ENCODE peak calls at places on chromosomes 3 and 15, in six cellular contexts. S is K562, M is A549, Q is GM12878, R is upper lobe of left lung, C is HepG2. V is an unnamed sample. For H3K4me1, the result is how much of the 10 kb centered on the place peaks cover.

GRCh38 chr15:74391604-74392401 is 24.4 kb upstream of the CYP11A1 start:
- ATAC-seq in R (no peak), S (no peak), C (no peak), M (no peak), Q (no peak), V (no peak)

GRCh38 chr3:193190387-193190786 is 50.6 kb upstream of the PLAAT1 start:
- ATAC-seq in R (peak), C (peak), S (peak), M (peak), Q (peak), V (no peak)

GRCh38 chr15:71011503-71012155 is 103.6 kb upstream of the THSD4 start:
- ATAC-seq in C (no peak), M (peak), S (no peak), R (peak), Q (peak), V (no peak)

GRCh38 chr15:60419752-60420151 is 22.0 kb upstream of the ANXA2 start:
- ATAC-seq in Q (no peak), M (no peak), R (peak), S (no peak), C (no peak), V (no peak)

GRCh38 chr15:52789601-52790165 is 453 bp downstream of the ONECUT1 start:
- ATAC-seq in Q (peak), R (no peak), C (peak), M (peak), S (no peak), V (no peak)

GRCh38 chr3:65907232-65908130 is 131.2 kb downstream of the MAGI1 start:
- ATAC-seq in C (no peak), M (no peak), S (no peak), R (no peak), Q (no peak), V (no peak)

GRCh38 chr3:127312818-127313217 is 25.0 kb upstream of the PRR20G start:
- ATAC-seq in M (no peak), Q (no peak), S (no peak), R (no peak), C (no peak), V (no peak)

GRCh38 chr3:138103466-138103865 is 11.9 kb downstream of the DZIP1L start:
- ATAC-seq in M (no peak), C (no peak), Q (no peak), S (no peak), R (no peak), V (no peak)

GRCh38 chr3:155675094-155675493 is 69.8 kb downstream of the PLCH1 start:
- ATAC-seq in Q (no peak), M (no peak), C (no peak), R (no peak), S (no peak), V (no peak)

GRCh38 chr3:19029837-19030835 is 118.2 kb upstream of the KCNH8 start:
- ATAC-seq in Q (no peak), C (no peak), R (no peak), S (no peak), M (no peak), V (no peak)

GRCh38 chr3:153099131-153099530 is 62.9 kb upstream of the RAP2B start:
- ATAC-seq in R (no peak), Q (no peak), M (no peak), C (no peak), S (no peak), V (no peak)

GRCh38 chr3:156535798-156536197 is 19.1 kb downstream of the SSR3 start:
- ATAC-seq in C (peak), M (peak), Q (no peak), S (peak), R (no peak), V (no peak)

GRCh38 chr3:136929984-136930671 is 27.7 kb upstream of the IL20RB start:
- ATAC-seq in R (peak), Q (no peak), C (no peak), M (peak), S (no peak), V (peak)

DNA sequence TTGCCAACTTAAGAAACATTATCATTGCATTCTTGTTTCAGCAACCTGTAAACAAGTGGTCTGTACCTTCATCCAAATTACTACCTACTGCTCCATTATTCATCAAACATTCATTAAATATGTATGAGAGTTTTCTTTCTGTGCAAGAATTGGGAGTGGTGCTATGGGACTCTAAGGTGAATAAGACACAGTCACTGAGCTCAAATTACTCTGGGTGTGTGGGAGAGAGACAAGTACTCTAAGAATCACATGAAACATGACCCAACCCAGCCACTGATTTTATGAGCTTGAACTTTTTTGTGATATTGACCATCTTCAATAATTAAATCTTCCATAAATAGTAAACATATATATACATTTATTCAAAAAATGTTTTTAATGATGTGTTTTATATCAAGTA is 227.2 kb upstream of the TP63 start:
- ATAC-seq in M (no peak), S (no peak), Q (no peak), C (no peak), R (no peak), V (no peak)
- TF ChIP-seq EP300 in M (no peak), S (no peak), Q (no peak), C (no peak), R (no peak), V (no peak)

GRCh38 chr3:45559560-45560118 is 34.9 kb upstream of the LIMD1 start:
- ATAC-seq in M (no peak), Q (no peak), C (no peak), R (peak), S (no peak), V (peak)
- H3K4me1 ChIP-seq in M (under half), Q (under half), C (under half), R (under half), S (under half), V (under half)

DNA sequence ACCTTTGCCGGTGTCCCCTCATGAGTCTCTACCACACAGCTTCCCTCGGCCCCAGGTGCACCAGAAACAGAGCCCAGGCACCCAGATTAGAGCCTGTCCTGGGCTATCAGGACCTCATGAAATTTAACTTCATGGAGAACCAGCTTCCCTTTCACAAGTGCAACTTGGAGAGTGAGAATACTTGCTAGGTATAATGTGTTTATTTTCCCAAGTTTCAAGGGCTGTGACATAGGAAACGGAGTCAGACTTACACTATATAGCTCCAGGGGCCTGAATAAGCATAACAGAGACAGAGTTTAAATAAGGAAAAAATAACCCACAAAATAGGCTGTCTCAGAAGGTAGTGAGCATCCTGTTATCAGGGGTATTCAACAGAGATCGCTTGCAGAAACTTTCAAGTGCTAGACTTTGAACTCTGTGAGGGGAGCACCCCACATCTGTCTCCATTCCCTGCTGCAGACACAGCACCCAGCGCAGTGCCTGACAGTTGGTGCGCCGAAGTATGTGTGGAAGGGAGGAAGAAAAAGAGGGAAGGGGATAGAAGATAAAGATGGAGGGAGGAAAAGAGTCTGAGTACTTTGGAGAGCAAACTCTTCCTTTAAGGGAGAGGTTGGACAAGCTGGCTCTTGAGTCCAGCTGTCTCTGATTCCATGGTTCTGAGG is 85.0 kb downstream of the CPN2 start:
- ATAC-seq in Q (no peak), R (no peak), C (no peak), S (no peak), M (no peak), V (no peak)
- H3K4me3 ChIP-seq in Q (no peak), R (no peak), C (no peak), S (no peak), M (no peak), V (no peak)

GRCh38 chr15:63389902-63390301 is 8.3 kb upstream of the CA12 start:
- ATAC-seq in S (peak), R (no peak), C (no peak), M (no peak), Q (no peak), V (no peak)
- TF ChIP-seq EP300 in S (no peak), R (no peak), C (no peak), M (no peak), Q (no peak), V (no peak)

GRCh38 chr3:63969866-63970265 is 53.4 kb downstream of the PSMD6 start:
- ATAC-seq in R (no peak), S (peak), C (no peak), Q (no peak), M (no peak), V (no peak)
- H3K4me1 ChIP-seq in R (half or more), S (under half), C (half or more), Q (under half), M (under half), V (half or more)

GRCh38 chr3:53941945-53942344 is 50.3 kb upstream of the SELENOK start:
- ATAC-seq in M (no peak), C (no peak), S (no peak), Q (no peak), R (no peak), V (no peak)
- H3K4me3 ChIP-seq in M (no peak), C (no peak), S (no peak), Q (no peak), R (no peak), V (no peak)

DNA sequence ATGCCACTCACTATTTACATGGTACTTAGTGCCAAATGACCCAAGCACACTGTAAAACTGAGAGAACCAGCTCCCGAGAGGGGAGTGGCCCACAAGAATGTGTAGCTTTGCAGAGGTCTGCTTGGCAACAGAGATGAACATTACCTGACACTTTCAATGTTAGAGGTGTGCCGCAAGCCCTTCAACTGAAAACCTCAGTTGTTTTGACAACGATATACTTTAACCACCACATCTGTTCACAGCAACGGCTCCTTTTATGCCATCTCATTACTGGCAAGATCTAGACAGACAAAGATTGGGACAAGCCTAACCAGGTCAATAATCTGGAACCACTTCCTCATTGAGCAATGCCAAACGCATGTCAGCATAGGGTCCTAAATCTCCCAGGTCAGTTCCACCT is 23.7 kb downstream of the NEK10 start:
- ATAC-seq in M (no peak), Q (peak), R (peak), C (no peak), S (no peak), V (no peak)
- TF ChIP-seq EP300 in M (no peak), Q (peak), R (no peak), C (no peak), S (no peak), V (no peak)

GRCh38 chr3:8506611-8507061 is 5.0 kb downstream of the LMCD1 start:
- ATAC-seq in S (no peak), Q (no peak), R (no peak), C (no peak), M (no peak), V (no peak)
- H3K4me1 ChIP-seq in S (under half), Q (under half), R (half or more), C (half or more), M (half or more), V (under half)

DNA sequence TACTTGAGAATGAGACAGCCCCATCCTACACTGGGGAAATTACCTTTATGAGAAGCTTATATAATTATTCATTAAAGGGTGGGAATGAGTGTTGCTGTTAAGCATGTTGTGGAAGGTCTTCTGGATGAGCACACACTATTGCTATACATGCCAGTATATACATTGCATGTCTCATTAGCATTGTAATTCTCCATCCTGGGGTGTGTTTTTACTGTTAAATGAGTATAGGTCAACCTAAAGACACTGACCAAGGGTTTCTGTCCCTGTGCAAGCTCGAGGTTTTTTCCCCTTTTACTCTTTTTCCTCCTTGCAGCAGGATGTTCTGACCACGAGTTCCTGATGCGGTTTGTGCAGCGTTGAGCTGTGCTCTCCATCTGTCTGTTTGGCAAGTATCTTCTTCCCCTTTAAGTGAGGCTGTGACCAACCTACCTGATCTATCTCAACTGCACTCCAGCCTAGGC is 7.2 kb upstream of the IVD start:
- ATAC-seq in M (no peak), S (no peak), C (no peak), Q (peak), R (peak), V (no peak)
- H3K4me3 ChIP-seq in M (no peak), S (no peak), C (no peak), Q (peak), R (no peak), V (no peak)

GRCh38 chr3:34212671-34213070 is 414.2 kb downstream of the PDCD6IP start:
- ATAC-seq in S (no peak), Q (no peak), C (no peak), R (peak), M (no peak), V (peak)

GRCh38 chr3:34206996-34207395 is 408.6 kb downstream of the PDCD6IP start:
- ATAC-seq in M (no peak), R (no peak), Q (no peak), S (no peak), C (no peak), V (peak)

GRCh38 chr3:34203386-34203785 is 405.0 kb downstream of the PDCD6IP start:
- ATAC-seq in R (no peak), M (no peak), S (peak), Q (no peak), C (no peak), V (no peak)

GRCh38 chr3:34212175-34212574 is 413.7 kb downstream of the PDCD6IP start:
- ATAC-seq in R (peak), M (no peak), S (no peak), C (no peak), Q (peak), V (no peak)

GRCh38 chr3:34207826-34208225 is 409.4 kb downstream of the PDCD6IP start:
- ATAC-seq in M (no peak), R (no peak), C (no peak), Q (no peak), S (no peak), V (peak)
- TF ChIP-seq EP300 in M (no peak), R (no peak), C (no peak), Q (no peak), S (no peak), V (peak)

V was measured in gastroesophageal sphincter.